ENCODE peak calls at places on chromosomes 16 and 17, in four cellular contexts. D is heart left ventricle, V is cardiac muscle cell, H is prostate gland. X is an unnamed sample.

GRCh38 chr17:79938696-79939435 is 96.8 kb downstream of the TBC1D16 start:
- DNase-seq in D (no peak), H (no peak), V (no peak), X (no peak)

GRCh38 chr16:30430428-30430970 is 669 bp upstream of the DCTPP1 start:
- DNase-seq in D (peak), H (no peak), V (no peak), X (no peak)

GRCh38 chr17:35890774-35891155 is 10.6 kb upstream of the CCL5 start:
- DNase-seq in D (no peak), H (no peak), V (no peak), X (no peak)

GRCh38 chr16:72740346-72740745 is 307.6 kb downstream of the ZFHX3 start:
- DNase-seq in D (no peak), H (no peak), V (no peak), X (no peak)

GRCh38 chr17:51231999-51232398 is 27.9 kb downstream of the MBTD1 start:
- DNase-seq in D (no peak), H (no peak), V (no peak), X (no peak)

GRCh38 chr16:48597563-48598392 is 12.2 kb downstream of the N4BP1 start:
- DNase-seq in H (no peak), D (no peak), V (no peak), X (no peak)

GRCh38 chr17:19762515-19762961 is 14.4 kb upstream of the ALDH3A1 start:
- DNase-seq in V (peak), D (peak), H (peak), X (no peak)

GRCh38 chr17:13940858-13941665 is 128.2 kb upstream of the COX10 start:
- DNase-seq in V (no peak), H (no peak), D (no peak), X (no peak)

GRCh38 chr16:30760160-30760559 is 1.7 kb downstream of the CFAP119 start:
- DNase-seq in H (no peak), D (no peak), V (no peak), X (no peak)

GRCh38 chr17:57357830-57358426 is 101.6 kb downstream of the MSI2 start:
- DNase-seq in D (no peak), H (peak), V (no peak), X (no peak)

GRCh38 chr17:7886227-7887037 is 2.2 kb upstream of the CHD3 start:
- DNase-seq in H (peak), V (peak), D (no peak), X (no peak)

GRCh38 chr17:2347805-2348685 is 10.7 kb downstream of the SGSM2 start:
- DNase-seq in H (peak), V (peak), D (no peak), X (no peak)

GRCh38 chr17:50201226-50201854 is at the start of gene COL1A1:
- DNase-seq in V (peak), H (no peak), D (peak), X (no peak)

GRCh38 chr16:23491490-23492391 is 18.6 kb downstream of the GGA2 start:
- DNase-seq in H (peak), V (no peak), D (peak), X (no peak)

GRCh38 chr16:30665830-30666190 is 7.6 kb downstream of the FBRS start:
- DNase-seq in H (no peak), V (no peak), D (no peak), X (no peak)

GRCh38 chr16:75591001-75591852 is 25.0 kb downstream of the GABARAPL2 start:
- DNase-seq in H (peak), D (peak), V (peak), X (no peak)

GRCh38 chr17:57995076-57995956 is 7.3 kb upstream of the VEZF1 start:
- DNase-seq in V (peak), D (peak), H (peak), X (no peak)

GRCh38 chr17:68155692-68156091 is 92.2 kb upstream of the AMZ2 start:
- DNase-seq in D (no peak), V (no peak), H (no peak), X (no peak)

GRCh38 chr16:65319621-65320231 is 197.9 kb upstream of the CDH11 start:
- DNase-seq in H (no peak), D (no peak), V (no peak), X (no peak)

GRCh38 chr16:68737046-68737729 is at the start of gene CDH1:
- DNase-seq in V (peak), D (no peak), H (peak), X (no peak)

GRCh38 chr17:1871743-1872142 is 41.9 kb downstream of the RPA1 start:
- DNase-seq in H (no peak), D (no peak), V (no peak), X (no peak)

GRCh38 chr17:65595071-65595655 is 33.7 kb upstream of the AXIN2 start:
- DNase-seq in D (no peak), V (no peak), H (no peak), X (no peak)

GRCh38 chr17:74516561-74516960 is 14.7 kb downstream of the CD300LB start:
- DNase-seq in V (no peak), D (no peak), H (no peak), X (no peak)

GRCh38 chr17:37037590-37038155 is 88.9 kb downstream of the AATF start:
- DNase-seq in D (no peak), V (no peak), H (no peak), X (no peak)

GRCh38 chr16:68917541-68917940 is 74.2 kb downstream of the TANGO6 start:
- DNase-seq in V (no peak), D (no peak), H (no peak), X (no peak)

GRCh38 chr17:78378225-78379133 is at the start of gene PGS1:
- DNase-seq in H (peak), D (peak), V (peak), X (no peak)

GRCh38 chr16:50396770-50397525 is 28.2 kb upstream of the BRD7 start:
- DNase-seq in D (no peak), V (no peak), H (no peak), X (no peak)

GRCh38 chr17:82231312-82231561 is 2.4 kb downstream of the SLC16A3 start:
- DNase-seq in D (no peak), H (no peak), V (no peak), X (no peak)

GRCh38 chr17:74760404-74761105 is 12.1 kb downstream of the NHERF1 start:
- DNase-seq in D (no peak), V (peak), H (peak), X (no peak)

GRCh38 chr17:42553866-42554249 is 1.1 kb downstream of the HSD17B1 start:
- DNase-seq in V (no peak), D (no peak), H (no peak), X (no peak)

GRCh38 chr16:56353054-56353921 is 72.1 kb downstream of the AMFR start:
- DNase-seq in V (no peak), H (no peak), D (no peak), X (no peak)

GRCh38 chr17:73013816-73014663 is 78.4 kb downstream of the SLC39A11 start:
- DNase-seq in V (no peak), H (no peak), D (no peak), X (no peak)

GRCh38 chr16:54282202-54282922 is 4.2 kb downstream of the IRX3 start:
- DNase-seq in V (peak), H (peak), D (peak), X (no peak)

GRCh38 chr16:54284319-54284930 is 2.2 kb downstream of the IRX3 start:
- DNase-seq in D (no peak), H (peak), V (peak), X (no peak)

GRCh38 chr16:54282923-54283734 is 3.5 kb downstream of the IRX3 start:
- DNase-seq in V (peak), D (no peak), H (no peak), X (no peak)

GRCh38 chr16:54284931-54285413 is 1.6 kb downstream of the IRX3 start:
- DNase-seq in D (peak), H (no peak), V (peak), X (no peak)

DNA sequence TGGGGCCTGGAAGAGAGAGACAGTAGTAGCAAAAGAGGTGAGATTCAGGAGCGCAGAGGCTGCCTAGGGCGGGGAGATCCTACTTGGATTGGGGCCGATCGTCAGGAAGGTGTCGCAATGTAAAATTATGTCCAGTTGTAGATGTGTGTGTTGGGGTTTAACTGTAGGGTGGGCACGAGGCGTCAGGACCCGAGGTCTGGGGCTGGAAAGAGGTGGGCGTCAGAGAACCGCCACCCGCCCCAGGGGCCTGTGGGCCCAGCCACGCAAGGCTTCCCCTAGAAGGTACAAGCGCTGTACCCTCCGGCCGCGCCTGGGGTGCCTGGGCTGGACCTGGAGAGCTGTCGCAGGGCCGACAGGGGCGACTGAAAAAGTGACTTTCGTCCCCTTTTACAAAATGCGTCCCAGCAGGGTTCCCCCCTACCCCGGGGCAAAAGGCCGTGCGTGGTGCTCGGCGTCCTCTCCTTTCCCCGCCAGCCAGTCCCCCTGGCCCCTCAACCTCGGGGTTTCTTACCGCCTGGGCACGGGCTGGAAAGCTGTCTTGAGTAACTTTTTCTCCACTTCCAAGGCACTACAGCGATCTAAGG is 2.8 kb downstream of the IRX3 start:
- DNase-seq in H (no peak), V (no peak), D (no peak), X (no peak)
- H3K4me3 ChIP-seq in H (peak), V (peak), D (peak), X (no peak)

DNA sequence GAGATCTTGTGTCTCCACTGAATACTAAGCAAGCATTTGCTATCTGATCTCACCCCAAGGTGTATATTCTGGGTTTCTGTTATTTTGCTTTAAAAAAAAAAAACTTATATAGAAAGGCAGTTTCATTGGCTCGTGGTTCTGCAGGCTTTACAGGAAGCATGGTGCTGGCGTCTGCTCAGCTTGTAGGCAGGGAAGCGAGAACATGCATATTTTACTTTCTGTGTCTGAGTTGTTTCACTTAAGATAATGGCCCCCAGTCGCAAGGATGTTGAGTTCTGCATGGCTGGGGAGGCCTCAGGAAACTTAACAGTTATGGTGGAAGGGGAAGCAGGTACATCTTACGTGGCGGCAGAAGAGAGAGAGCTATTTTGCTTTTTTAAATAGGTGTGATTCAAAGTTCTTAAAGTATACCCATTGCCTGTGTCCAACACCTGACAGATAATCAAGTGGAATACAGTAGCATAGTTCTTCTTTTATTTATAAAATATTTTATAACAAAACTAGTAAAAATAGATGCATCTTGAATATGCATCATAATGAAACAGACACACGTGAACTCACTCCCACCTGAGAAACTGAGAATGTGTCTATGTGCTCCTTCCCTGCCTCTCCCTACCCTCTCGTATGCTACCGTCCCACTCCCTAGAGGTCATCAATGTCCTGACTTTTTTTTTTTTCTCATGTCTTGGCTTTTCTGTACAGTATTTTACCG is 15.4 kb upstream of the ARHGAP17 start:
- DNase-seq in H (no peak), D (no peak), V (no peak), X (no peak)
- H3K4me3 ChIP-seq in H (no peak), D (no peak), V (no peak), X (peak)

GRCh38 chr16:88560722-88561484 is 9.3 kb upstream of the ZC3H18 start:
- DNase-seq in V (peak), H (no peak), D (no peak), X (no peak)

GRCh38 chr16:88558457-88559442 is 11.5 kb upstream of the ZC3H18 start:
- DNase-seq in D (peak), V (peak), H (peak), X (no peak)

GRCh38 chr16:88566158-88566557 is 4.0 kb upstream of the ZC3H18 start:
- DNase-seq in V (no peak), H (no peak), D (no peak), X (no peak)

GRCh38 chr16:88556294-88556988 is 13.8 kb upstream of the ZC3H18 start:
- DNase-seq in H (no peak), V (no peak), D (no peak), X (no peak)

GRCh38 chr16:88561485-88562369 is 8.5 kb upstream of the ZC3H18 start:
- DNase-seq in H (peak), D (no peak), V (peak), X (no peak)
- H3K4me3 ChIP-seq in H (no peak), D (peak), V (no peak), X (no peak)

GRCh38 chr17:77375526-77375916 is 234.8 kb downstream of the SEC14L1 start:
- DNase-seq in H (no peak), V (no peak), D (no peak), X (no peak)

GRCh38 chr17:77375917-77376651 is 235.3 kb downstream of the SEC14L1 start:
- DNase-seq in D (no peak), V (peak), H (no peak), X (no peak)

GRCh38 chr17:77373298-77374169 is 232.8 kb downstream of the SEC14L1 start:
- DNase-seq in V (no peak), D (no peak), H (no peak), X (no peak)

GRCh38 chr17:77374170-77374936 is 233.6 kb downstream of the SEC14L1 start:
- DNase-seq in H (peak), D (peak), V (peak), X (no peak)

DNA sequence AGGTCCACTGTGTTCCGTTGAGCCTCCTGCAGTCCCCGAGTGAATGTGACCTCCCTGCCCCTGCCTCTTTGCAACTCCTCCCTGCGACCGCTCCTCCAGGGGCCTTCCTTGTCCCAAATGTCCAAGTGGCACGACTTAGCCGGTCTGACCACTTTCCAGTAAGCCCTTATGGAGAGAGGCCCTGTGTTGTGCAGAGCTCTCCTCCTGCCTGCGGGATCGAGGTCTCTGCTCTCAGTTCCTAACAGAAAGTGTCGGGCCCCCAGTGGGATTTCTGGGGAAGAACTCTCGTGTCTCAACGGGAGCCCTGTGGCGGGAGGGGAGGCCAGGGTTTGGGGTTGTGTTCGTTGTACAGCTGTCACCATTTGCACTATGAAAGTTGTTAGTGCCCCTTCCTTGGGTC is 234.3 kb downstream of the SEC14L1 start:
- DNase-seq in H (no peak), D (no peak), V (no peak), X (no peak)
- H3K4me3 ChIP-seq in H (no peak), D (peak), V (peak), X (peak)

GRCh38 chr17:5545051-5545987 is 39.0 kb downstream of the NLRP1 start:
- DNase-seq in H (no peak), V (no peak), D (no peak), X (no peak)
- H3K4me3 ChIP-seq in H (no peak), V (no peak), D (no peak), X (no peak)